ENCODE peak calls at places on chromosomes 5 and 9, in seven cellular contexts. Y is stimulated activated CD8-positive, alpha-beta memory T cell treated with anti-CD3 and anti-CD28 coated beads, Interleukin-2, amount 100 ng/mL, for 48 hours; V is IMR-90; U is left lung; Q is T-helper 17 cell; J is tibial nerve; H is Caki2. E is an unnamed sample.

GRCh38 chr9:16053131-16053530 is 500.3 kb downstream of the CCDC171 start:
- DNase-seq in V (no peak), Q (no peak), J (no peak), U (no peak), H (no peak), Y (no peak), E (no peak)

GRCh38 chr5:34833991-34834793 is 4.8 kb upstream of the TTC23L start:
- DNase-seq in V (no peak), Y (no peak), U (no peak), H (no peak), Q (no peak), J (no peak), E (no peak)

GRCh38 chr9:77177894-77178794 is 810 bp downstream of the VPS13A start:
- DNase-seq in Q (peak; percentile 58), Y (peak; percentile 24), U (peak; percentile 54), J (no peak), H (no peak), V (peak; percentile 31), E (peak; percentile 89)

GRCh38 chr9:99140685-99141314 is 35.9 kb downstream of the TGFBR1 start:
- DNase-seq in V (peak; percentile 67), Q (no peak), Y (no peak), J (peak; percentile 43), U (no peak), H (peak; percentile 27), E (no peak)

GRCh38 chr5:156981481-156981880 is 18.5 kb upstream of the TIMD4 start:
- DNase-seq in J (no peak), H (no peak), Q (no peak), U (no peak), Y (no peak), V (no peak), E (no peak)

GRCh38 chr5:175254155-175254554 is 189.8 kb downstream of the DRD1 start:
- DNase-seq in H (peak; percentile 34), Y (no peak), J (no peak), V (peak; percentile 42), Q (no peak), U (no peak), E (no peak)

GRCh38 chr9:123225374-123225813 is 43.0 kb downstream of the STRBP start:
- DNase-seq in V (peak; percentile 90), Q (peak; percentile 10), U (no peak), Y (peak; percentile 33), J (no peak), H (peak; percentile 45), E (no peak)

GRCh38 chr5:16179511-16179935 is at the start of gene MARCHF11:
- DNase-seq in U (no peak), Y (no peak), Q (no peak), J (no peak), V (no peak), H (no peak), E (no peak)

GRCh38 chr5:143606043-143606752 is 202.7 kb upstream of the NR3C1 start:
- DNase-seq in Q (no peak), H (no peak), J (no peak), U (no peak), V (peak; percentile 48), Y (no peak), E (no peak)

GRCh38 chr5:41094871-41095270 is 23.7 kb upstream of the MROH2B start:
- DNase-seq in Y (no peak), Q (no peak), V (no peak), H (peak; percentile 27), U (no peak), J (no peak), E (no peak)

GRCh38 chr5:33319841-33320240 is 120.9 kb upstream of the TARS1 start:
- DNase-seq in U (no peak), V (no peak), H (no peak), Y (no peak), J (peak; percentile 18), Q (no peak), E (no peak)

E was measured in lower leg skin.